ENCODE peak calls at places on chromosomes 7 and 10, in six cellular contexts. D is HepG2, R is HCT116, E is K562, V is NT2/D1, J is H1. O is an unnamed sample.

GRCh38 chr10:69241575-69241974 is 21.4 kb downstream of the HKDC1 start:
- DNase-seq in D (no peak), R (no peak), E (peak), V (no peak), J (no peak), O (no peak)

GRCh38 chr7:94064541-94065191 is 60.5 kb upstream of the BET1 start:
- DNase-seq in D (no peak), R (no peak), E (peak), V (no peak), J (no peak), O (no peak)

GRCh38 chr10:14247650-14248258 is 83.0 kb downstream of the FRMD4A start:
- DNase-seq in D (no peak), R (no peak), E (no peak), V (no peak), J (no peak), O (no peak)

GRCh38 chr7:74226633-74227032 is 16.8 kb downstream of the LAT2 start:
- DNase-seq in D (no peak), R (no peak), E (no peak), V (no peak), J (no peak), O (no peak)

GRCh38 chr7:45267262-45267661 is 109.7 kb downstream of the RAMP3 start:
- DNase-seq in D (no peak), R (no peak), E (no peak), V (no peak), J (no peak), O (no peak)

GRCh38 chr7:98314469-98314868 is 33.0 kb downstream of the BRI3 start:
- DNase-seq in D (no peak), R (no peak), E (no peak), V (no peak), J (no peak), O (no peak)

GRCh38 chr10:98886686-98887085 is 349.0 kb downstream of the HPSE2 start:
- DNase-seq in D (no peak), R (no peak), E (no peak), V (no peak), J (no peak), O (no peak)

GRCh38 chr10:73577788-73578187 is 13.4 kb downstream of the USP54 start:
- DNase-seq in D (no peak), R (no peak), E (no peak), V (no peak), J (no peak), O (no peak)

GRCh38 chr7:84100866-84101265 is 93.7 kb downstream of the SEMA3A start:
- DNase-seq in D (no peak), R (peak), E (no peak), V (no peak), J (no peak), O (no peak)

GRCh38 chr7:40058636-40059035 is 75.8 kb downstream of the MPLKIP start:
- DNase-seq in D (no peak), R (no peak), E (no peak), V (no peak), J (no peak), O (no peak)

GRCh38 chr7:120877706-120878105 is 19.8 kb upstream of the TSPAN12 start:
- DNase-seq in D (no peak), R (no peak), E (no peak), V (no peak), J (no peak), O (no peak)

GRCh38 chr10:124551097-124551496 is 89.5 kb downstream of the LHPP start:
- DNase-seq in D (no peak), R (no peak), E (no peak), V (no peak), J (no peak), O (no peak)

GRCh38 chr10:127474501-127474900 is 74.6 kb upstream of the NPS start:
- DNase-seq in D (no peak), R (no peak), E (no peak), V (no peak), J (no peak), O (no peak)

GRCh38 chr10:42802889-42803288 is 20.3 kb downstream of the BMS1 start:
- DNase-seq in D (no peak), R (no peak), E (no peak), V (no peak), J (no peak), O (no peak)

GRCh38 chr10:78215645-78216044 is 182.0 kb downstream of the RPS24 start:
- DNase-seq in D (no peak), R (no peak), E (no peak), V (no peak), J (no peak), O (no peak)

GRCh38 chr10:131264110-131264788 is 47.3 kb downstream of the TCERG1L start:
- DNase-seq in D (no peak), R (no peak), E (no peak), V (no peak), J (no peak), O (no peak)
- TF ChIP-seq ZNF274 in D (no peak), R (no peak), E (no peak), V (no peak), J (no peak), O (no peak)

GRCh38 chr10:19847321-19847720 is 31.1 kb downstream of the PLXDC2 start:
- DNase-seq in D (no peak), R (no peak), E (no peak), V (no peak), J (no peak), O (no peak)
- TF ChIP-seq ZNF274 in D (no peak), R (no peak), E (no peak), V (no peak), J (no peak), O (no peak)

GRCh38 chr7:149320313-149321124 is 58.5 kb downstream of the ZNF783 start:
- DNase-seq in D (no peak), R (no peak), E (peak), V (no peak), J (no peak), O (no peak)
- TF ChIP-seq ZNF274 in D (no peak), R (no peak), E (no peak), V (no peak), J (no peak), O (no peak)

GRCh38 chr7:86939197-86939814 is 120.1 kb downstream of the ELAPOR2 start:
- DNase-seq in D (peak), R (peak), E (peak), V (peak), J (no peak), O (peak)
- TF ChIP-seq ZNF274 in D (no peak), R (no peak), E (no peak), V (no peak), J (no peak), O (no peak)

O was measured in GM12878.